ENCODE peak calls at places on chromosome 9, in seven cellular contexts. G, I, P, U, V, J and D are unnamed samples.

GRCh38 chr9:95880011-95880690 is 4.7 kb downstream of the ERCC6L2 start:
- DNase-seq in G (no peak), I (peak; percentile 86), P (peak; percentile 59), U (peak; percentile 74), V (no peak), J (peak; percentile 77), D (peak; percentile 24)

GRCh38 chr9:120235081-120235480 is 344.9 kb downstream of the CDK5RAP2 start:
- DNase-seq in G (no peak), I (no peak), P (no peak), U (no peak), V (no peak), J (no peak), D (no peak)

GRCh38 chr9:70902705-70903131 is 218.7 kb downstream of the TRPM3 start:
- DNase-seq in G (peak; percentile 90), I (peak; percentile 99), P (peak; percentile 97), U (peak; percentile 97), V (no peak), J (peak; percentile 99), D (peak; percentile 98)

GRCh38 chr9:76701441-76702031 is 62.7 kb upstream of the PCA3 start:
- DNase-seq in G (no peak), I (peak; percentile 78), P (no peak), U (peak; percentile 19), V (no peak), J (no peak), D (peak; percentile 57)

GRCh38 chr9:99259231-99259918 is 37.3 kb downstream of the SEC61B start:
- DNase-seq in G (no peak), I (no peak), P (peak; percentile 70), U (peak; percentile 51), V (peak; percentile 73), J (peak; percentile 19), D (peak; percentile 58)

GRCh38 chr9:14911046-14911445 is 818 bp upstream of the FREM1 start:
- DNase-seq in G (no peak), I (no peak), P (no peak), U (no peak), V (no peak), J (no peak), D (no peak)

GRCh38 chr9:104941597-104941996 is 13.6 kb upstream of the ABCA1 start:
- DNase-seq in G (no peak), I (no peak), P (no peak), U (no peak), V (no peak), J (no peak), D (no peak)

GRCh38 chr9:111842313-111842712 is 47.6 kb upstream of the SHOC1 start:
- DNase-seq in G (no peak), I (no peak), P (peak; percentile 64), U (peak; percentile 54), V (no peak), J (peak; percentile 80), D (no peak)

GRCh38 chr9:131724678-131725077 is 15.2 kb downstream of the RAPGEF1 start:
- DNase-seq in G (no peak), I (no peak), P (no peak), U (no peak), V (no peak), J (no peak), D (no peak)

GRCh38 chr9:5375091-5375490 is 35.4 kb upstream of the RLN1 start:
- DNase-seq in G (no peak), I (no peak), P (peak; percentile 12), U (peak; percentile 41), V (no peak), J (peak; percentile 7), D (no peak)

GRCh38 chr9:114850871-114851270 is 45.0 kb upstream of the TNFSF15 start:
- DNase-seq in G (no peak), I (peak; percentile 37), P (no peak), U (peak; percentile 36), V (no peak), J (peak; percentile 46), D (peak; percentile 69)

GRCh38 chr9:129500166-129500862 is 120.6 kb downstream of the C9orf50 start:
- DNase-seq in G (no peak), I (peak; percentile 89), P (peak; percentile 67), U (peak; percentile 43), V (no peak), J (no peak), D (no peak)

GRCh38 chr9:17783227-17783626 is 204.4 kb downstream of the SH3GL2 start:
- DNase-seq in G (no peak), I (no peak), P (no peak), U (no peak), V (no peak), J (no peak), D (no peak)

GRCh38 chr9:125586173-125586512 is 120.9 kb downstream of the MAPKAP1 start:
- DNase-seq in G (no peak), I (no peak), P (no peak), U (no peak), V (no peak), J (no peak), D (no peak)

GRCh38 chr9:36637491-36638270 is 65.0 kb downstream of the MELK start:
- DNase-seq in G (no peak), I (no peak), P (peak; percentile 36), U (peak; percentile 35), V (no peak), J (no peak), D (no peak)

DNA sequence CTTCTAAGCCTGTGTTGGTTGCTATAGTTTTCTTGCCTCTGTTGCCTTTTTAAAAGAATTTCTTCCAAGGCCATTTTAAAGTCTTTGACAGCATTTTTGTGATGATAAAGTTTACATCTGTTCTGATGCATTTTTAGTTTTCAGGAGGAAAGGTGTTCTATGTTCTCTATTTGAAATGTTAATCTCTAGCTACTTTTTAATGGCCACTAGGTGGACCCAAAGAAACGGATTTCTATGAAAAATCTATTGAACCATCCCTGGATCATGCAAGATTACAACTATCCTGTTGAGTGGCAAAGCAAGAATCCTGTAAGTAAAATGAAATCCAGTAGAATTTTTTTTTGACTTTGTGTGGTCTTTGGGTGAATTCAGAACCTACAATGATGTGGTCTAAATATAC is 60.2 kb downstream of the MELK start:
- DNase-seq in G (peak; percentile 47), I (peak; percentile 52), P (peak; percentile 60), U (peak; percentile 67), V (no peak), J (peak; percentile 64), D (peak; percentile 61)
- TF ChIP-seq CTCF in G (peak; percentile 45), I (peak; percentile 58), P (peak; percentile 62), U (peak; percentile 62), V (peak; percentile 68), J (peak; percentile 49), D (peak; percentile 40)

DNA sequence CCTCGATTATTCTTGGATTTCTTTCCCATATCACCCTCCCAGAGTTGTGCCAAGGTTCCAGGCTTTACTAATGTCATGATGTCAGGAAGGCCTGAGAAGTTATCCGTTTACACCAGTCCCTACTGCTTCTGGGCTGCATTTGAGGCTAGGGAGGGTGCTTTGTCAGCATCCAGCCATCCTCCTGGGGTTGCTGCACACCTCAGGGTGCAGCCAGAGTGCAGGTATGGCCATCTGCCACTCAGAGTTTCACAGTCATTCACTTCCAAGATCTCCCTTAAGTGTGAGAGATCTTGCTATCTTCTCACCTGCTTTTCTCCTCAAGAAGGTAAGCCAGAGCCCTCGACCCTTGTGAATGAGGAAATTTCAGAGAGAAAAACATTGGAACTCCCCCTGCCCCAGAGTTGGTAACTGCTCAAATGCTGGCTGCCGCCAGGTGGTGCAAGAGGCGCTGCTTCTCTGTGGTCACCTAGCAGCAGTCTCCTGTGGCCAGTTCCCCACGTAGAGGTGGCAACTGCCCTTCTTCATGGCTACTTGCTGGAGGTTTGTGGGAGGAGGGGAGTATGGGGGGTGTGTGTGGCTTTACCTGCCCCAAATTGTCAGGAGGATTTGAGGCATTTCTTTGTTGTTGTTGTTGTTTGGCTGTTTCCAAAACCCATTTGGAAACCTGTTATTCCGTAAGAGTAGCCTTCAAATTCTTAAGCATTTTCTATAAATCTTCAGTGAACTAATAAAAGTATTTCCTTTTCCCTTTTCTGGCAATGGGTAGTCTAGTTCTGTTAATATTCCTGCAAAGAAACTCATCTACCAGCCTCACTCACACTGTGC is 259.6 kb upstream of the DMRT1 start:
- DNase-seq in G (peak; percentile 44), I (no peak), P (no peak), U (no peak), V (no peak), J (no peak), D (no peak)
- TF ChIP-seq CTCF in G (peak; percentile 24), I (peak; percentile 29), P (peak; percentile 24), U (no peak), V (no peak), J (no peak), D (peak; percentile 26)

GRCh38 chr9:132878695-132879064 is at the start of gene SPACA9:
- DNase-seq in G (peak; percentile 19), I (peak; percentile 53), P (peak; percentile 75), U (peak; percentile 55), V (peak; percentile 62), J (peak; percentile 53), D (peak; percentile 40)
- TF ChIP-seq CTCF in G (no peak), I (no peak), P (no peak), U (no peak), V (no peak), J (no peak), D (no peak)

GRCh38 chr9:8071445-8071798 is 271.8 kb upstream of the DMAC1 start:
- DNase-seq in G (no peak), I (no peak), P (no peak), U (no peak), V (no peak), J (no peak), D (no peak)
- TF ChIP-seq CTCF in G (no peak), I (no peak), P (no peak), U (no peak), V (no peak), J (no peak), D (no peak)

GRCh38 chr9:73050062-73050814 is 97.4 kb upstream of the ALDH1A1 start:
- DNase-seq in G (no peak), I (peak; percentile 14), P (peak; percentile 45), U (peak; percentile 39), V (no peak), J (peak; percentile 49), D (peak; percentile 70)
- TF ChIP-seq CTCF in G (no peak), I (peak; percentile 25), P (peak; percentile 27), U (peak; percentile 19), V (no peak), J (no peak), D (peak; percentile 18)